ENCODE peak calls at places on chromosomes 16 and 17, in four cellular contexts. R is iPS DF 19.7, Y is fibroblast of mammary gland, C is M059J. Q is an unnamed sample.

GRCh38 chr17:17742133-17742621 is 60.9 kb downstream of the RAI1 start:
- DNase-seq in C (no peak), Y (no peak), R (no peak), Q (no peak)

GRCh38 chr16:24980077-24980793 is 34.9 kb downstream of the ARHGAP17 start:
- DNase-seq in Y (no peak), R (no peak), C (peak), Q (no peak)

GRCh38 chr17:571224-571623 is 143.4 kb downstream of the VPS53 start:
- DNase-seq in C (no peak), R (no peak), Y (no peak), Q (no peak)

GRCh38 chr17:77619851-77620250 is 338.7 kb upstream of the TNRC6C start:
- DNase-seq in Y (peak), C (peak), R (no peak), Q (no peak)

GRCh38 chr16:87661561-87661960 is 59.3 kb downstream of the JPH3 start:
- DNase-seq in Y (peak), C (peak), R (no peak), Q (peak)

GRCh38 chr17:280901-281300 is 71.7 kb downstream of the RPH3AL start:
- DNase-seq in C (no peak), Y (no peak), R (no peak), Q (no peak)

GRCh38 chr17:44278006-44278405 is 10.1 kb upstream of the SLC4A1 start:
- DNase-seq in R (no peak), C (peak), Y (peak), Q (no peak)

GRCh38 chr17:37276475-37276874 is 99.3 kb upstream of the C17orf78 start:
- DNase-seq in Y (no peak), R (no peak), C (peak), Q (no peak)

GRCh38 chr17:34760931-34761500 is 181.6 kb downstream of the TMEM132E start:
- DNase-seq in C (no peak), R (no peak), Y (no peak), Q (no peak)

GRCh38 chr17:57911834-57912673 is 43.2 kb downstream of the CUEDC1 start:
- DNase-seq in Y (peak), C (peak), R (no peak), Q (no peak)

GRCh38 chr17:31631759-31632158 is 227.3 kb downstream of the COPRS start:
- DNase-seq in R (no peak), Y (no peak), C (peak), Q (no peak)

GRCh38 chr17:19753049-19753444 is 4.9 kb upstream of the ALDH3A1 start:
- DNase-seq in C (peak), Y (peak), R (no peak), Q (no peak)

GRCh38 chr17:41530062-41531048 is 2.2 kb upstream of the KRT19 start:
- DNase-seq in C (peak), R (no peak), Y (peak), Q (no peak)

GRCh38 chr17:1347681-1348318 is 52.2 kb downstream of the YWHAE start:
- DNase-seq in Y (peak), R (no peak), C (no peak), Q (no peak)

GRCh38 chr16:86351041-86351784 is 159.1 kb upstream of the FOXF1 start:
- DNase-seq in Y (no peak), C (no peak), R (no peak), Q (no peak)

GRCh38 chr16:46972971-46973456 is 460 bp downstream of the DNAJA2 start:
- DNase-seq in R (no peak), Y (peak), C (peak), Q (no peak)

GRCh38 chr16:53960954-53961616 is 257.1 kb downstream of the FTO start:
- DNase-seq in R (no peak), Y (no peak), C (no peak), Q (no peak)

GRCh38 chr16:59342669-59343068 is 608.6 kb upstream of the GOT2 start:
- DNase-seq in R (no peak), Y (no peak), C (no peak), Q (peak)

GRCh38 chr17:39973496-39973895 is 7.1 kb upstream of the PSMD3 start:
- DNase-seq in R (no peak), C (no peak), Y (peak), Q (no peak)

GRCh38 chr16:24977673-24978065 is 37.5 kb downstream of the ARHGAP17 start:
- DNase-seq in C (peak), R (no peak), Y (peak), Q (no peak)

GRCh38 chr16:31528726-31529397 is 1.2 kb downstream of the AHSP start:
- DNase-seq in Y (no peak), R (no peak), C (peak), Q (no peak)

Q was measured in NT2/D1.